ENCODE peak calls at places on chromosomes 11 and 22, in ten cellular contexts. A, Q, O, F, L, B, D, P, I and T are unnamed samples.

GRCh38 chr22:39226353-39226752 is 18.4 kb downstream of the PDGFB start:
- DNase-seq in A (no peak), Q (no peak), O (no peak), F (no peak), L (no peak), B (no peak), D (no peak), P (no peak), I (no peak), T (no peak)

GRCh38 chr22:22068657-22069056 is 86.1 kb upstream of the TOP3B start:
- DNase-seq in A (no peak), Q (no peak), O (no peak), F (no peak), L (no peak), B (no peak), D (no peak), P (no peak), I (no peak), T (no peak)

GRCh38 chr11:2103666-2104523 is 35.3 kb downstream of the IGF2 start:
- DNase-seq in A (no peak), Q (no peak), O (no peak), F (no peak), L (no peak), B (no peak), D (no peak), P (no peak), I (peak; percentile 47), T (no peak)

GRCh38 chr11:8070417-8071101 is 10.5 kb upstream of the TUB start:
- DNase-seq in A (peak; percentile 20), Q (no peak), O (no peak), F (peak; percentile 75), L (no peak), B (no peak), D (peak; percentile 27), P (no peak), I (no peak), T (no peak)

GRCh38 chr22:36467946-36468345 is 13.5 kb downstream of the TXN2 start:
- DNase-seq in A (no peak), Q (no peak), O (no peak), F (peak; percentile 91), L (no peak), B (peak; percentile 94), D (peak; percentile 91), P (no peak), I (peak; percentile 68), T (peak; percentile 65)

GRCh38 chr11:5690736-5691135 is 1.1 kb downstream of the TRIM22 start:
- DNase-seq in A (no peak), Q (no peak), O (no peak), F (peak; percentile 72), L (no peak), B (no peak), D (peak; percentile 17), P (no peak), I (no peak), T (no peak)

GRCh38 chr11:86749376-86749775 is 51.0 kb upstream of the PRSS23 start:
- DNase-seq in A (no peak), Q (no peak), O (no peak), F (no peak), L (no peak), B (no peak), D (no peak), P (no peak), I (no peak), T (no peak)

GRCh38 chr11:134958336-134958640 is 546.2 kb upstream of the B3GAT1 start:
- DNase-seq in A (no peak), Q (no peak), O (peak; percentile 44), F (no peak), L (no peak), B (no peak), D (no peak), P (no peak), I (no peak), T (no peak)

GRCh38 chr11:65434667-65435179 is 12.1 kb downstream of the NEAT1 start:
- DNase-seq in A (no peak), Q (no peak), O (peak; percentile 55), F (peak; percentile 57), L (no peak), B (no peak), D (no peak), P (no peak), I (no peak), T (no peak)

GRCh38 chr11:13674799-13675509 is 6.5 kb downstream of the FAR1 start:
- DNase-seq in A (no peak), Q (no peak), O (no peak), F (peak; percentile 21), L (no peak), B (no peak), D (no peak), P (no peak), I (no peak), T (no peak)

GRCh38 chr11:30322826-30323710 is at the start of gene ARL14EP:
- DNase-seq in A (peak; percentile 91), Q (peak; percentile 96), O (peak; percentile 93), F (peak; percentile 96), L (peak; percentile 93), B (peak; percentile 87), D (peak; percentile 95), P (peak; percentile 87), I (peak; percentile 95), T (peak; percentile 92)

GRCh38 chr11:61777234-61778090 is 14.9 kb downstream of the TMEM258 start:
- DNase-seq in A (no peak), Q (no peak), O (no peak), F (no peak), L (no peak), B (no peak), D (peak; percentile 22), P (peak; percentile 43), I (peak; percentile 79), T (no peak)

GRCh38 chr22:30575011-30575671 is 676 bp upstream of the GAL3ST1 start:
- DNase-seq in A (peak; percentile 48), Q (no peak), O (peak; percentile 60), F (peak; percentile 72), L (peak; percentile 35), B (no peak), D (no peak), P (no peak), I (peak; percentile 48), T (no peak)

GRCh38 chr22:46414704-46415103 is 79.2 kb downstream of the TRMU start:
- DNase-seq in A (no peak), Q (no peak), O (no peak), F (no peak), L (no peak), B (no peak), D (no peak), P (no peak), I (no peak), T (no peak)

GRCh38 chr11:72789493-72790131 is 4.2 kb downstream of the STARD10 start:
- DNase-seq in A (no peak), Q (no peak), O (no peak), F (peak; percentile 61), L (no peak), B (no peak), D (peak; percentile 29), P (no peak), I (peak; percentile 72), T (no peak)

DNA sequence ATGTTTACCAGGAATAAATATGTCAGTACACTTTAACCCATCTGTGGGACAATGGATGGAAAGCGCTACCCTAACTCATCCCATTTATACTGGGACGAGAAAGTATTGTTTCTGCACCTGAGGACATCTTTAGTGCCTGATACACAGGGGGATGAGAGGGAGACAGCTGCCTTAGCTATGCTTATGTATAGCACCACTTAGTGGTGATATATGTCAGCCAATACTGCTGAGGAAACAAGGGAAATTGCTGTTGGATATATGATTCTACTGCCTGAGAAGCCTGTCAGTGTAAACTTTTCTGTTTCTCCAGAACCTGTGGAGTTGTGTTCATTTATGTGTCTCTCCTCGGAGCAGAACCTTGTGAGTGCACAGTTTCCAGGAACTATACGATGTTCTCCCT is 13.3 kb upstream of the CEP295 start:
- DNase-seq in A (no peak), Q (no peak), O (no peak), F (peak; percentile 3), L (no peak), B (no peak), D (peak; percentile 9), P (no peak), I (no peak), T (peak; percentile 27)
- H3K4me3 ChIP-seq in A (no peak overlapping the region), Q (no peak overlapping the region), O (no peak overlapping the region), F (no peak overlapping the region), L (no peak overlapping the region), B (no peak overlapping the region), D (no peak overlapping the region), P (no peak overlapping the region), I (no peak overlapping the region), T (no peak overlapping the region)

GRCh38 chr11:118126082-118126838 is 26.4 kb downstream of the SCN4B start:
- DNase-seq in A (no peak), Q (peak; percentile 11), O (no peak), F (no peak), L (no peak), B (no peak), D (peak; percentile 66), P (no peak), I (no peak), T (no peak)
- H3K4me3 ChIP-seq in A (no peak overlapping the region), Q (no peak overlapping the region), O (no peak overlapping the region), F (no peak overlapping the region), L (no peak overlapping the region), B (no peak overlapping the region), D (no peak overlapping the region), P (no peak overlapping the region), I (no peak overlapping the region), T (no peak overlapping the region)

DNA sequence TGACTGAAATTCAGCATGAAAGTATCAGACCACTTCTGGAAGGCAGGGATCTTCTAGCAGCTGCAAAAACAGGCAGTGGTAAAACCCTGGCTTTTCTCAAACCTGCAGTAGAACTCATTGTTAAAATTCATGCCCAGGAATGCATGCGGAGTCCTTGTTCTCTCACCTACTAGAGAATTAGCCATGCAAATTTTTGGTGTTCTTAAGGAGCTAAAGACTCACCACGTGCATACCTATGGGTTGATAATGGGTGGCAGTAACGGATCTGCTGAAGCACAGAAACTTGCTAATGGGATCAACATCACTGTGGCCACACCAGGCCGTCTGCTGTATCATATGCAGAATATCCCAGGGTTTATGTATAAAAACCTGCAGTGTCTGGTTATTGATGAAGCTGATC is 19.1 kb downstream of the ZBTB44 start:
- DNase-seq in A (no peak), Q (no peak), O (no peak), F (no peak), L (no peak), B (no peak), D (no peak), P (no peak), I (no peak), T (no peak)
- H3K4me3 ChIP-seq in A (no peak overlapping the region), Q (no peak overlapping the region), O (no peak overlapping the region), F (no peak overlapping the region), L (no peak overlapping the region), B (no peak overlapping the region), D (no peak overlapping the region), P (no peak overlapping the region), I (no peak overlapping the region), T (no peak overlapping the region)

GRCh38 chr11:122655527-122656072 is at the start of gene UBASH3B:
- DNase-seq in A (peak; percentile 79), Q (peak; percentile 89), O (peak; percentile 82), F (peak; percentile 83), L (peak; percentile 79), B (peak; percentile 69), D (peak; percentile 88), P (peak; percentile 60), I (peak; percentile 83), T (no peak)
- H3K4me3 ChIP-seq in A (peak within 1 kb of the TSS; percentile 89), Q (peak within 1 kb of the TSS; percentile 91), O (peak within 1 kb of the TSS; percentile 76), F (peak within 1 kb of the TSS; percentile 81), L (peak within 1 kb of the TSS; percentile 74), B (peak within 1 kb of the TSS; percentile 68), D (peak within 1 kb of the TSS; percentile 96), P (peak within 1 kb of the TSS; percentile 82), I (peak within 1 kb of the TSS; percentile 91), T (peak within 1 kb of the TSS; percentile 76)

GRCh38 chr22:26658671-26659478 is 1.5 kb downstream of the MIAT start:
- DNase-seq in A (no peak), Q (peak; percentile 63), O (no peak), F (peak; percentile 88), L (peak; percentile 59), B (peak; percentile 96), D (peak; percentile 92), P (peak; percentile 62), I (peak; percentile 71), T (peak; percentile 84)
- H3K4me3 ChIP-seq in A (peak overlapping the region; percentile 32), Q (peak overlapping the region; percentile 39), O (peak overlapping the region; percentile 1), F (peak overlapping the region; percentile 43), L (no peak overlapping the region), B (peak overlapping the region; percentile 35), D (peak overlapping the region; percentile 29), P (peak overlapping the region; percentile 93), I (peak overlapping the region; percentile 53), T (peak overlapping the region; percentile 54)